ENCODE peak calls at places on chromosome 9, in nine cellular contexts. I is neural progenitor cell, Q is A549, E is HepG2, W is colonic mucosa, B is PC-3, F is upper lobe of right lung, L is stomach, K is breast epithelium. Z is an unnamed sample. For H3K4me1, the result is how much of the 10 kb centered on the place peaks cover.

GRCh38 chr9:93238953-93239352 is 55.0 kb downstream of the WNK2 start:
- DNase-seq in W (no peak), L (no peak), K (no peak), I (no peak), B (no peak), Q (no peak), E (no peak), F (no peak), Z (no peak)

GRCh38 chr9:123561055-123561454 is 205.1 kb downstream of the CRB2 start:
- DNase-seq in Q (no peak), K (no peak), I (no peak), B (no peak), F (no peak), L (no peak), W (no peak), E (no peak), Z (no peak)

GRCh38 chr9:16626577-16627130 is 243.8 kb downstream of the BNC2 start:
- DNase-seq in K (no peak), Q (peak), L (no peak), I (peak), F (no peak), W (no peak), B (peak), E (no peak), Z (no peak)

GRCh38 chr9:130979591-130980385 is 29.2 kb upstream of the LAMC3 start:
- DNase-seq in K (no peak), L (no peak), I (no peak), B (no peak), E (no peak), F (no peak), Q (no peak), W (no peak), Z (no peak)

GRCh38 chr9:107288701-107289100 is 5.6 kb downstream of the RAD23B start:
- DNase-seq in I (no peak), E (no peak), K (no peak), F (no peak), L (no peak), Q (no peak), B (no peak), W (no peak), Z (no peak)

GRCh38 chr9:111917201-111917600 is 20.6 kb downstream of the UGCG start:
- DNase-seq in F (no peak), Q (no peak), W (no peak), E (peak), B (no peak), K (no peak), I (no peak), L (peak), Z (no peak)

GRCh38 chr9:92992549-92992948 is 45.2 kb downstream of the FGD3 start:
- DNase-seq in B (no peak), K (peak), E (no peak), I (peak), W (no peak), L (no peak), F (peak), Q (no peak), Z (no peak)

GRCh38 chr9:9246726-9247125 is 1366.1 kb downstream of the PTPRD start:
- DNase-seq in F (no peak), B (no peak), E (no peak), I (no peak), K (no peak), L (no peak), Q (no peak), W (no peak), Z (no peak)

GRCh38 chr9:115882911-115883310 is 270.7 kb upstream of the PAPPA start:
- DNase-seq in B (no peak), K (no peak), W (no peak), Q (no peak), F (no peak), L (no peak), E (no peak), I (no peak), Z (no peak)

GRCh38 chr9:121267689-121268597 is at the start of gene GSN:
- DNase-seq in E (peak), B (peak), L (peak), W (peak), Q (peak), K (peak), I (peak), F (peak), Z (peak)

GRCh38 chr9:134243778-134244467 is 79.6 kb upstream of the RNU6ATAC start:
- DNase-seq in L (peak), B (no peak), W (no peak), I (no peak), K (no peak), E (no peak), F (no peak), Q (no peak), Z (peak)
- H3K27ac ChIP-seq in L (no peak), B (no peak), W (no peak), I (no peak), K (no peak), E (no peak), F (no peak), Q (no peak), Z (no peak)

GRCh38 chr9:37972346-37972745 is 68.4 kb upstream of the SLC25A51 start:
- DNase-seq in E (no peak), B (no peak), F (peak), W (no peak), Q (no peak), I (peak), L (no peak), K (no peak), Z (no peak)
- TF ChIP-seq CTCF in E (no peak), B (peak), F (no peak), W (no peak), Q (no peak), I (peak), L (no peak), K (no peak), Z (no peak)

DNA sequence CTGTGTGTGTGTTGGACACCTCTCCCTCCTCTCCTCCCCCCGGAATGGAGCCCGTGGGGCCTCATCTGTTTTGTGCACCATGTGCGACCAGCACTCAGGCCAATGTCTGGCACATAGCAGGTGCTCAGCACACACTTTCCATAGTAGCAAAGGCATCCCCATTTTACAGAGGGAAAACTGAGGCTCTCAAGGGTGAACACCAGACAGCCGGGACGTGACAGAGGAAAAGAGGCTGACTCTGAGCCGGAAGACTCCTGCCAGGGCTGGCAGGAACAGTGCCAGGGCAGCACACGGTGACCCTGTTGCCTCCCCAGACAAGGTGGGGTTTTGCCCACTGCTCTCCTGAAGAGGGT is 1.8 kb upstream of the AGPAT2 start:
- DNase-seq in W (no peak), Q (no peak), B (no peak), I (no peak), K (no peak), E (no peak), L (no peak), F (no peak), Z (no peak)
- H3K4me1 ChIP-seq in W (under half), Q (half or more), B (under half), I (under half), K (under half), E (half or more), L (under half), F (under half), Z (under half)

DNA sequence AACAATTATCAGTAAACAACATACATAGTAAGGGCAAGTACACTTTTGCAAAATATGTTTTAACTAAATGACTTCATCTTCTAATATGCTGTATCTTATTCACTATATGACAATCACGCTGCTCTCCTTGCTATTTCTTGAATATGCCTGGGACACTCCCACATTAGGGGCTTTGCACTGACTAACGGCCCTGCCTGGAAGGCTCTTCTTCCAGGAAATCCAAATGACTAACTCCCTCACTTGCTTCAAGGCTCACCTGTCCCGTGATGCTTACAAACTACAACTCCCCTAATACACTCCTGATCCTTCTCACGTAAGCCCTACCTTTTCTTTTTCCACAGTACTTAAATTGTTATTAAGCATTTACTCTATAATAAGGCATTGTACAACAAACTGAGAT is 10.6 kb downstream of the ERP44 start:
- DNase-seq in Q (no peak), B (peak), W (no peak), I (no peak), F (no peak), L (no peak), K (no peak), E (no peak), Z (no peak)
- H3K27ac ChIP-seq in Q (no peak), B (no peak), W (no peak), I (peak), F (no peak), L (no peak), K (no peak), E (no peak), Z (no peak)

GRCh38 chr9:12955510-12956163 is 180.8 kb downstream of the LURAP1L start:
- DNase-seq in L (no peak), K (no peak), I (no peak), E (no peak), B (no peak), F (no peak), W (no peak), Q (no peak), Z (no peak)
- TF ChIP-seq CTCF in L (no peak), K (no peak), I (no peak), E (no peak), B (no peak), F (no peak), W (no peak), Q (no peak), Z (no peak)

GRCh38 chr9:88995205-88995604 is 3.9 kb downstream of the S1PR3 start:
- DNase-seq in W (no peak), B (no peak), L (no peak), Q (no peak), I (no peak), F (no peak), K (no peak), E (no peak), Z (no peak)
- H3K4me1 ChIP-seq in W (under half), B (under half), L (under half), Q (under half), I (under half), F (under half), K (under half), E (under half), Z (under half)

GRCh38 chr9:136105398-136106135 is 10.5 kb upstream of the NACC2 start:
- DNase-seq in I (no peak), L (no peak), W (no peak), B (no peak), K (no peak), F (no peak), Q (no peak), E (no peak), Z (no peak)
- H3K27ac ChIP-seq in I (no peak), L (no peak), W (no peak), B (no peak), K (peak), F (peak), Q (no peak), E (no peak), Z (no peak)

Z was measured in testis.